ENCODE peak calls at places on chromosomes 16 and 17, in five cellular contexts. One of them, this sample, is unnamed.

GRCh38 chr16:26363581-26363980 is 671.8 kb downstream of the HS3ST4 start:
- DNase-seq in IMR-90: no peak
- DNase-seq in spleen: no peak
- DNase-seq in gastrocnemius medialis: no peak
- DNase-seq in heart left ventricle: no peak
- DNase-seq in this sample: no peak

GRCh38 chr17:76383645-76384221 is 676 bp upstream of the SPHK1 start:
- DNase-seq in gastrocnemius medialis: peak; percentile 30
- DNase-seq in heart left ventricle: peak; percentile 67
- DNase-seq in IMR-90: peak; percentile 53
- DNase-seq in spleen: peak; percentile 88
- DNase-seq in this sample: peak; percentile 61

GRCh38 chr17:35627417-35627816 is 40.3 kb downstream of the AP2B1 start:
- DNase-seq in IMR-90: no peak
- DNase-seq in gastrocnemius medialis: no peak
- DNase-seq in heart left ventricle: no peak
- DNase-seq in spleen: no peak
- DNase-seq in this sample: no peak

GRCh38 chr17:75689441-75689873 is 22.3 kb downstream of the SAP30BP start:
- DNase-seq in heart left ventricle: no peak
- DNase-seq in IMR-90: no peak
- DNase-seq in spleen: peak; percentile 63
- DNase-seq in gastrocnemius medialis: no peak
- DNase-seq in this sample: peak; percentile 74

GRCh38 chr17:62981933-62982332 is 15.9 kb downstream of the TANC2 start:
- DNase-seq in spleen: no peak
- DNase-seq in gastrocnemius medialis: no peak
- DNase-seq in IMR-90: peak; percentile 68
- DNase-seq in heart left ventricle: no peak
- DNase-seq in this sample: no peak

GRCh38 chr17:27793168-27793905 is 7.0 kb downstream of the NOS2 start:
- DNase-seq in spleen: no peak
- DNase-seq in IMR-90: no peak
- DNase-seq in gastrocnemius medialis: no peak
- DNase-seq in heart left ventricle: peak; percentile 22
- DNase-seq in this sample: peak; percentile 65

GRCh38 chr16:11245988-11246387 is 10.0 kb downstream of the SOCS1 start:
- DNase-seq in gastrocnemius medialis: no peak
- DNase-seq in heart left ventricle: no peak
- DNase-seq in spleen: no peak
- DNase-seq in IMR-90: no peak
- DNase-seq in this sample: no peak

GRCh38 chr16:16076400-16076901 is 127.0 kb downstream of the ABCC1 start:
- DNase-seq in IMR-90: no peak
- DNase-seq in spleen: no peak
- DNase-seq in heart left ventricle: no peak
- DNase-seq in gastrocnemius medialis: no peak
- DNase-seq in this sample: no peak

GRCh38 chr16:55367796-55368195 is 43.8 kb downstream of the IRX6 start:
- DNase-seq in gastrocnemius medialis: no peak
- DNase-seq in IMR-90: peak; percentile 20
- DNase-seq in heart left ventricle: no peak
- DNase-seq in spleen: no peak
- DNase-seq in this sample: no peak

GRCh38 chr17:42598905-42599304 is 10.3 kb downstream of the RETREG3 start:
- DNase-seq in gastrocnemius medialis: peak; percentile 45
- DNase-seq in heart left ventricle: peak; percentile 23
- DNase-seq in IMR-90: no peak
- DNase-seq in spleen: no peak
- DNase-seq in this sample: no peak

GRCh38 chr17:64686705-64687104 is 24.6 kb upstream of the SMURF2 start:
- DNase-seq in gastrocnemius medialis: no peak
- DNase-seq in heart left ventricle: no peak
- DNase-seq in spleen: no peak
- DNase-seq in IMR-90: no peak
- DNase-seq in this sample: no peak

GRCh38 chr17:58329035-58329807 is 626 bp upstream of the TSPOAP1 start:
- DNase-seq in spleen: peak; percentile 93
- DNase-seq in IMR-90: no peak
- DNase-seq in gastrocnemius medialis: no peak
- DNase-seq in heart left ventricle: no peak
- DNase-seq in this sample: peak; percentile 82

GRCh38 chr17:61770752-61771533 is 92.4 kb downstream of the BRIP1 start:
- DNase-seq in spleen: no peak
- DNase-seq in gastrocnemius medialis: no peak
- DNase-seq in IMR-90: peak; percentile 88
- DNase-seq in heart left ventricle: no peak
- DNase-seq in this sample: no peak

GRCh38 chr16:15533386-15533785 is 99.0 kb downstream of the BMERB1 start:
- DNase-seq in IMR-90: no peak
- DNase-seq in heart left ventricle: no peak
- DNase-seq in spleen: no peak
- DNase-seq in gastrocnemius medialis: no peak
- DNase-seq in this sample: no peak

GRCh38 chr17:51006601-51007000 is 114.1 kb downstream of the SPAG9 start:
- DNase-seq in gastrocnemius medialis: no peak
- DNase-seq in spleen: no peak
- DNase-seq in IMR-90: peak; percentile 14
- DNase-seq in heart left ventricle: no peak
- DNase-seq in this sample: no peak

GRCh38 chr17:73271078-73271477 is 9.4 kb upstream of the CPSF4L start:
- DNase-seq in IMR-90: no peak
- DNase-seq in gastrocnemius medialis: no peak
- DNase-seq in heart left ventricle: no peak
- DNase-seq in spleen: no peak
- DNase-seq in this sample: no peak

GRCh38 chr16:24844101-24845030 is 1.4 kb upstream of the SLC5A11 start:
- DNase-seq in IMR-90: peak; percentile 28
- DNase-seq in spleen: no peak
- DNase-seq in heart left ventricle: no peak
- DNase-seq in gastrocnemius medialis: no peak
- DNase-seq in this sample: no peak

GRCh38 chr17:64262422-64263260 is at the start of gene TEX2:
- DNase-seq in heart left ventricle: peak; percentile 59
- DNase-seq in IMR-90: no peak
- DNase-seq in spleen: peak; percentile 90
- DNase-seq in gastrocnemius medialis: peak; percentile 88
- DNase-seq in this sample: peak; percentile 78

GRCh38 chr17:79414520-79415065 is 196.3 kb downstream of the RBFOX3 start:
- DNase-seq in spleen: no peak
- DNase-seq in heart left ventricle: no peak
- DNase-seq in IMR-90: no peak
- DNase-seq in gastrocnemius medialis: no peak
- DNase-seq in this sample: no peak

GRCh38 chr17:78450696-78451344 is 72.4 kb downstream of the PGS1 start:
- DNase-seq in spleen: no peak
- DNase-seq in IMR-90: no peak
- DNase-seq in heart left ventricle: no peak
- DNase-seq in gastrocnemius medialis: peak; percentile 70
- DNase-seq in this sample: no peak

GRCh38 chr17:28745777-28746473 is 2.1 kb downstream of the TRAF4 start:
- DNase-seq in spleen: peak; percentile 72
- DNase-seq in gastrocnemius medialis: no peak
- DNase-seq in IMR-90: no peak
- DNase-seq in heart left ventricle: no peak
- DNase-seq in this sample: no peak

GRCh38 chr16:64428463-64428862 is 693.4 kb downstream of the CDH11 start:
- DNase-seq in gastrocnemius medialis: no peak
- DNase-seq in IMR-90: peak; percentile 81
- DNase-seq in spleen: no peak
- DNase-seq in heart left ventricle: no peak
- DNase-seq in this sample: no peak

GRCh38 chr17:70892527-70892926 is 723.2 kb downstream of the KCNJ2 start:
- DNase-seq in gastrocnemius medialis: no peak
- DNase-seq in IMR-90: no peak
- DNase-seq in heart left ventricle: no peak
- DNase-seq in spleen: no peak
- DNase-seq in this sample: no peak

GRCh38 chr17:66459811-66460270 is 157.4 kb downstream of the PRKCA start:
- DNase-seq in IMR-90: peak; percentile 99
- DNase-seq in heart left ventricle: peak; percentile 35
- DNase-seq in gastrocnemius medialis: peak; percentile 20
- DNase-seq in spleen: no peak
- DNase-seq in this sample: no peak

GRCh38 chr16:50636865-50637374 is 44.2 kb downstream of the SNX20 start:
- DNase-seq in IMR-90: no peak
- DNase-seq in heart left ventricle: no peak
- DNase-seq in gastrocnemius medialis: no peak
- DNase-seq in spleen: no peak
- DNase-seq in this sample: no peak

GRCh38 chr17:59296190-59296589 is 35.3 kb upstream of the YPEL2 start:
- DNase-seq in gastrocnemius medialis: peak; percentile 34
- DNase-seq in heart left ventricle: no peak
- DNase-seq in spleen: no peak
- DNase-seq in IMR-90: no peak
- DNase-seq in this sample: peak; percentile 52

GRCh38 chr17:44255915-44256314 is 12.0 kb downstream of the SLC4A1 start:
- DNase-seq in gastrocnemius medialis: no peak
- DNase-seq in IMR-90: no peak
- DNase-seq in heart left ventricle: no peak
- DNase-seq in spleen: no peak
- DNase-seq in this sample: no peak
- TF ChIP-seq POLR2A in gastrocnemius medialis: no peak
- TF ChIP-seq POLR2A in IMR-90: no peak
- TF ChIP-seq POLR2A in heart left ventricle: no peak
- TF ChIP-seq POLR2A in spleen: no peak
- TF ChIP-seq POLR2A in this sample: no peak

DNA sequence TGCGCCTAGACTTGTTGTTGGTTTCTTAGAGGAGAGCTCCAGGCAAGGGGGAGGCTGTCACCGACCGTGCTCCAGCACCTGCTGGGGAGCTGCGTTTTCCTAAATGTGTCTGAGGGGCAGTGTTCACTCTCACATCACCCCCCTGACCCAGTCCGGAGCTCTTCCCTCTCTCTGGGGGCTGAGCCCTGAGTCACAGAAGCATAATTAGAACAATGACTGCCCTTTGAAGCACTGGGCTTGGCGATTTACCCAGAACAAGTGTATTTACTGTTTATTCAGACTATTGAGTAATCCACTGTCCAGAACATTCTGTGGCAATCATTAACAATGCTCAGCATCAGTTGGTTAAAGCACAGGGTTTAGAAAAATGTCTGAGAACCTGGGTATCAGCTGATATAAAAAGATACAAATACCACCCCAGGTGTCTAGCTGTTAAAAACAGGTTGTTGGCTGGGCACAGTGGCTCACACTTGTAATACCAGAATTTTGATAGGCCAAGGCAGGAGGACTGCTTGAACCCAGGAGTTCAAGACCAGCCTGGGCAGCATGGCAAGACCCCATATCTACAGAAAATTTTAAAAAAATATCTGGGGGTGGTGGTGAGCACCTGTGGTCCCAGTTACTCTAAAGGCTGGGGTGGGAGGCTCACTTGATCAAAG is 8.1 kb downstream of the CES4A start:
- DNase-seq in IMR-90: peak; percentile 80
- DNase-seq in gastrocnemius medialis: peak; percentile 92
- DNase-seq in spleen: no peak
- DNase-seq in heart left ventricle: peak; percentile 18
- DNase-seq in this sample: no peak
- H3K27ac ChIP-seq in IMR-90: no peak overlapping the region
- H3K27ac ChIP-seq in gastrocnemius medialis: peak overlapping the region; percentile 87
- H3K27ac ChIP-seq in spleen: no peak overlapping the region
- H3K27ac ChIP-seq in heart left ventricle: peak overlapping the region; percentile 71
- H3K27ac ChIP-seq in this sample: no peak overlapping the region

DNA sequence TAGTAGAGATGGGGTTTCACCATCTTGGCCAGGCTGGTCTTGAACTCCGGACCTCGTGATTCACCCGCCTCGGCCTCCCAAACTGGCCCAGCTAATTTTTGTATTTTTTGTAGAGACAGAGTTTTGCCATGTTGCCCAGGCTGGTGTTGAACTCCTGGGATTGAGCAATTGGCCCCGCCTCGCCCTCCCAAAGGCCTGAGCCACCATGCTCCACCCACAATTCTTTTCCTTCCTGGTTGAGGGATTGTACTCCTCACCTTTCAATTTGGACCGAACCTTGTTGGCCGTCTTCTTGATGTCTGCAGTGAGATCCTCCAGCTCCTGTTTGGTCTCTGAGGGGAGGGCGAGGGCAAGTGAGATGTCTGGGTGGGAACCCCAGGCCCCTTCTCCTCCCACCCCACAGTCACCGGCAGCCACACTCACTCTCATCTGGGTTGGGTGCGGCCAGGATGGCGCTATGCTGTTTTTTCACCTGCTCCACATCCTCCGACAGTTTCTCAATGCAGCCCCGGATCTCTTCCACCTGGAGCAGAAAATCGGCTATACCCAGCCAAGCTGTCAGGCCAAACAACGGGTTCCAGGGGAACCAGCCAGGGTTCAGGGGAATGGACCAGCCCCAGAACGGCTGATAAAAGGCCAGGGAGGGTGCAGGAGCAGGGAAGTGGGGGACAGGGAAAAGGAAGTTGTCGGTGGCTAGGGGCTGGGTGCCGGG is 9.6 kb downstream of the STX1B start:
- DNase-seq in heart left ventricle: no peak
- DNase-seq in spleen: no peak
- DNase-seq in gastrocnemius medialis: no peak
- DNase-seq in IMR-90: no peak
- DNase-seq in this sample: no peak
- H3K4me3 ChIP-seq in heart left ventricle: no peak overlapping the region
- H3K4me3 ChIP-seq in spleen: no peak overlapping the region
- H3K4me3 ChIP-seq in gastrocnemius medialis: no peak overlapping the region
- H3K4me3 ChIP-seq in IMR-90: no peak overlapping the region
- H3K4me3 ChIP-seq in this sample: no peak overlapping the region

DNA sequence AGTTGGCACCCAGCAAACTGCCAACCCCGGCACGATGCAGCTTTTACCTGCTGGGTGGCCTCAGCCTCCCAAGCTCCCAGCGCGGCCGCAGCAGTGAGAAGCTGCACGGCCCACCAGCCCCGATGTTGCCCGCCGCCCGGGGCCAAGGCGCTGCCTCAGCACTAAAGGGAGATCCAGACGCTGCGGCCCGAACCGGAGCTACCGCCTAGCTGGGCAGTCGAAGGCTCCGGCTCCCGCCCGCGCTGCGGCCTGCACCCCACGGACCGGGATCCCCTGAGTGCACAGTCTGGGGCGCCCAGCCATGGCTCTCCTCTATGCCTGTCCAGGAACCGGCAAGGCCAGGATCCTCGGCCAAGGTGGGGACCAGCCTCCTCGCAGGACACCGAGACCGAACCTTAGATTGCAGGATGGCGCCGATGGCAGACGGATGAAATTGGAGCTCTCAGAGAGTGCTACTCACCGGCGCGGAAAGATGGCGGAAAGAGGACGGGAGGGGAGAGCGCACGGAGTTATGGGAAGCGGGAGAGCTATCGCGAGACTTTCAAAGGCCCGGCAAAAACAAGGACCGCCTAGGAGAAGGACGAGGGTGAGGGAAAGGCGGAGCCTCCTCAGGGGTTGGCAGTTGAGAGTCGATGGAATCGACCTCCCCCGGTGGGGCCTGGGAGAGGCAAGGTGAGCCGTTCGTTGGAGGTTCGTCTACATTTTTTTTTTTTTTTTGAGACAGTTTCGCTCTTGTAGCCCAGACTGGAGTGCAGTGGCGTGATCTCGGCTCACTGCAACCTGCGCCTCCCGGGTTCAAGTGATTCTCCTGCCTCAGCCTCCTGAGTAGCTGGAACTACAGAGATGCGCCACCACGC is at the start of gene RPS15A:
- DNase-seq in IMR-90: peak; percentile 98
- DNase-seq in spleen: peak; percentile 97
- DNase-seq in heart left ventricle: peak; percentile 97
- DNase-seq in gastrocnemius medialis: peak; percentile 96
- DNase-seq in this sample: peak; percentile 90
- TF ChIP-seq POLR2A in IMR-90: peak; percentile 97
- TF ChIP-seq POLR2A in spleen: peak; percentile 29
- TF ChIP-seq POLR2A in heart left ventricle: no peak
- TF ChIP-seq POLR2A in gastrocnemius medialis: peak; percentile 86
- TF ChIP-seq POLR2A in this sample: peak; percentile 63

GRCh38 chr17:40557531-40558299 is 7.6 kb downstream of the CCR7 start:
- DNase-seq in spleen: peak; percentile 65
- DNase-seq in IMR-90: no peak
- DNase-seq in heart left ventricle: peak; percentile 29
- DNase-seq in gastrocnemius medialis: no peak
- DNase-seq in this sample: peak; percentile 40
- H3K27ac ChIP-seq in spleen: peak overlapping the region; percentile 91
- H3K27ac ChIP-seq in IMR-90: peak overlapping the region; percentile 44
- H3K27ac ChIP-seq in heart left ventricle: peak overlapping the region; percentile 83
- H3K27ac ChIP-seq in gastrocnemius medialis: peak overlapping the region; percentile 73
- H3K27ac ChIP-seq in this sample: peak overlapping the region; percentile 67

This sample was measured in Peyer's patch.